ENCODE peak calls at places on chromosomes 7 and 10, in six cellular contexts. One of them, this sample, is unnamed. For H3K36me3 and H3K4me1, the result is how much of the 10 kb centered on the place peaks cover.

GRCh38 chr7:76048668-76048988 is 722 bp downstream of the MDH2 start:
- DNase-seq in upper lobe of right lung: peak
- DNase-seq in Peyer's patch: no peak
- DNase-seq in fibroblast of lung: no peak
- DNase-seq in K562: peak
- DNase-seq in colonic mucosa: peak
- DNase-seq in this sample: no peak

GRCh38 chr10:114869500-114869899 is 47.9 kb downstream of the FHIP2A start:
- DNase-seq in fibroblast of lung: peak
- DNase-seq in colonic mucosa: no peak
- DNase-seq in upper lobe of right lung: no peak
- DNase-seq in Peyer's patch: no peak
- DNase-seq in K562: no peak
- DNase-seq in this sample: no peak

GRCh38 chr7:28260969-28261368 is 80.4 kb upstream of the JAZF1 start:
- DNase-seq in colonic mucosa: no peak
- DNase-seq in K562: no peak
- DNase-seq in Peyer's patch: no peak
- DNase-seq in fibroblast of lung: no peak
- DNase-seq in upper lobe of right lung: no peak
- DNase-seq in this sample: no peak

GRCh38 chr7:13047061-13047460 is 359.6 kb downstream of the ARL4A start:
- DNase-seq in fibroblast of lung: no peak
- DNase-seq in colonic mucosa: no peak
- DNase-seq in upper lobe of right lung: no peak
- DNase-seq in Peyer's patch: no peak
- DNase-seq in K562: no peak
- DNase-seq in this sample: no peak

GRCh38 chr7:140924019-140924820 is 509 bp downstream of the BRAF start:
- DNase-seq in upper lobe of right lung: peak
- DNase-seq in Peyer's patch: peak
- DNase-seq in K562: peak
- DNase-seq in colonic mucosa: peak
- DNase-seq in fibroblast of lung: peak
- DNase-seq in this sample: no peak

GRCh38 chr10:15213461-15213861 is 45.0 kb upstream of the NMT2 start:
- DNase-seq in K562: no peak
- DNase-seq in Peyer's patch: no peak
- DNase-seq in upper lobe of right lung: no peak
- DNase-seq in fibroblast of lung: no peak
- DNase-seq in colonic mucosa: no peak
- DNase-seq in this sample: no peak

GRCh38 chr7:4638781-4639575 is 43.1 kb upstream of the FOXK1 start:
- DNase-seq in fibroblast of lung: no peak
- DNase-seq in K562: no peak
- DNase-seq in upper lobe of right lung: no peak
- DNase-seq in Peyer's patch: no peak
- DNase-seq in colonic mucosa: no peak
- DNase-seq in this sample: no peak

GRCh38 chr10:49738616-49739360 is 23.3 kb downstream of the OGDHL start:
- DNase-seq in K562: no peak
- DNase-seq in colonic mucosa: peak
- DNase-seq in Peyer's patch: no peak
- DNase-seq in fibroblast of lung: no peak
- DNase-seq in upper lobe of right lung: peak
- DNase-seq in this sample: no peak

GRCh38 chr10:85458274-85458673 is 908.3 kb downstream of the GRID1 start:
- DNase-seq in Peyer's patch: no peak
- DNase-seq in upper lobe of right lung: no peak
- DNase-seq in colonic mucosa: no peak
- DNase-seq in K562: no peak
- DNase-seq in fibroblast of lung: no peak
- DNase-seq in this sample: no peak

GRCh38 chr10:59206204-59206720 is 29.8 kb downstream of the PHYHIPL start:
- DNase-seq in upper lobe of right lung: no peak
- DNase-seq in fibroblast of lung: no peak
- DNase-seq in colonic mucosa: no peak
- DNase-seq in K562: no peak
- DNase-seq in Peyer's patch: no peak
- DNase-seq in this sample: no peak

GRCh38 chr7:490461-491291 is 29.0 kb downstream of the PDGFA start:
- DNase-seq in upper lobe of right lung: peak
- DNase-seq in K562: no peak
- DNase-seq in Peyer's patch: peak
- DNase-seq in colonic mucosa: no peak
- DNase-seq in fibroblast of lung: no peak
- DNase-seq in this sample: no peak

DNA sequence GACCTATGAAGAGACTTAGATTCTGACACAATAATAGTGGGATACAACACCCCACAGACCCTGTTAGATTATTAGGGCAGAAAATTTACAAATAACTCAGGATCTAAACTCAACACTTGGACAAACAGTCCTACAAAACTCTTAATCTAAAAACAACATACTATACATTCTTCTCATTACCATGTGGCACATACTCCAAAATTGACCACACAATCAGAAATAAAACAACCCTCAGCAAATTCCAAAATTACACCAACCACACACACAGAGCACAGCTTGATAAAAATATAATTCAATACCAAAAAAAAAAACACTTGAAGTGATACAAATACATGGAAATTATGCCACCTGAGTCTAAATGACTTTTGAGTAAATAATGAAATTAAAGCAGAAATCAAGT is 7.8 kb downstream of the ZNF680 start:
- DNase-seq in fibroblast of lung: no peak
- DNase-seq in Peyer's patch: no peak
- DNase-seq in K562: no peak
- DNase-seq in upper lobe of right lung: no peak
- DNase-seq in colonic mucosa: no peak
- DNase-seq in this sample: no peak
- H3K36me3 ChIP-seq in fibroblast of lung: under half
- H3K36me3 ChIP-seq in Peyer's patch: under half
- H3K36me3 ChIP-seq in K562: under half
- H3K36me3 ChIP-seq in upper lobe of right lung: under half
- H3K36me3 ChIP-seq in colonic mucosa: under half
- H3K36me3 ChIP-seq in this sample: under half

GRCh38 chr7:44114586-44115310 is 8.6 kb downstream of the POLD2 start:
- DNase-seq in upper lobe of right lung: no peak
- DNase-seq in colonic mucosa: no peak
- DNase-seq in Peyer's patch: no peak
- DNase-seq in K562: no peak
- DNase-seq in fibroblast of lung: no peak
- DNase-seq in this sample: no peak

GRCh38 chr7:44112231-44112996 is 8.3 kb downstream of the AEBP1 start:
- DNase-seq in colonic mucosa: no peak
- DNase-seq in upper lobe of right lung: no peak
- DNase-seq in K562: peak
- DNase-seq in fibroblast of lung: no peak
- DNase-seq in Peyer's patch: no peak
- DNase-seq in this sample: no peak

GRCh38 chr7:44111759-44112158 is 7.6 kb downstream of the AEBP1 start:
- DNase-seq in fibroblast of lung: no peak
- DNase-seq in colonic mucosa: no peak
- DNase-seq in K562: no peak
- DNase-seq in upper lobe of right lung: no peak
- DNase-seq in Peyer's patch: no peak
- DNase-seq in this sample: no peak

GRCh38 chr7:44112997-44113763 is 9.0 kb downstream of the AEBP1 start:
- DNase-seq in K562: peak
- DNase-seq in Peyer's patch: no peak
- DNase-seq in colonic mucosa: no peak
- DNase-seq in fibroblast of lung: no peak
- DNase-seq in upper lobe of right lung: no peak
- DNase-seq in this sample: no peak

GRCh38 chr7:44113764-44114354 is 9.5 kb downstream of the POLD2 start:
- DNase-seq in upper lobe of right lung: no peak
- DNase-seq in colonic mucosa: no peak
- DNase-seq in fibroblast of lung: no peak
- DNase-seq in K562: no peak
- DNase-seq in Peyer's patch: no peak
- DNase-seq in this sample: no peak
- H3K27ac ChIP-seq in upper lobe of right lung: no peak
- H3K27ac ChIP-seq in colonic mucosa: no peak
- H3K27ac ChIP-seq in fibroblast of lung: no peak
- H3K27ac ChIP-seq in K562: no peak
- H3K27ac ChIP-seq in Peyer's patch: no peak
- H3K27ac ChIP-seq in this sample: no peak

GRCh38 chr10:93115661-93116383 is 42.1 kb downstream of the CYP26A1 start:
- DNase-seq in upper lobe of right lung: peak
- DNase-seq in Peyer's patch: peak
- DNase-seq in fibroblast of lung: peak
- DNase-seq in K562: peak
- DNase-seq in colonic mucosa: peak
- DNase-seq in this sample: peak
- H3K4me1 ChIP-seq in upper lobe of right lung: under half
- H3K4me1 ChIP-seq in Peyer's patch: under half
- H3K4me1 ChIP-seq in fibroblast of lung: under half
- H3K4me1 ChIP-seq in K562: under half
- H3K4me1 ChIP-seq in colonic mucosa: under half
- H3K4me1 ChIP-seq in this sample: under half

GRCh38 chr10:6230335-6230734 is 27.6 kb downstream of the PFKFB3 start:
- DNase-seq in Peyer's patch: peak
- DNase-seq in fibroblast of lung: no peak
- DNase-seq in K562: no peak
- DNase-seq in colonic mucosa: no peak
- DNase-seq in upper lobe of right lung: no peak
- DNase-seq in this sample: no peak

GRCh38 chr10:6228647-6229046 is 25.9 kb downstream of the PFKFB3 start:
- DNase-seq in fibroblast of lung: no peak
- DNase-seq in colonic mucosa: no peak
- DNase-seq in K562: no peak
- DNase-seq in upper lobe of right lung: no peak
- DNase-seq in Peyer's patch: no peak
- DNase-seq in this sample: no peak

GRCh38 chr10:6231146-6231545 is 28.4 kb downstream of the PFKFB3 start:
- DNase-seq in colonic mucosa: no peak
- DNase-seq in upper lobe of right lung: no peak
- DNase-seq in fibroblast of lung: no peak
- DNase-seq in K562: no peak
- DNase-seq in Peyer's patch: peak
- DNase-seq in this sample: no peak

GRCh38 chr10:6229290-6229689 is 26.6 kb downstream of the PFKFB3 start:
- DNase-seq in upper lobe of right lung: no peak
- DNase-seq in Peyer's patch: peak
- DNase-seq in colonic mucosa: no peak
- DNase-seq in fibroblast of lung: no peak
- DNase-seq in K562: no peak
- DNase-seq in this sample: no peak

DNA sequence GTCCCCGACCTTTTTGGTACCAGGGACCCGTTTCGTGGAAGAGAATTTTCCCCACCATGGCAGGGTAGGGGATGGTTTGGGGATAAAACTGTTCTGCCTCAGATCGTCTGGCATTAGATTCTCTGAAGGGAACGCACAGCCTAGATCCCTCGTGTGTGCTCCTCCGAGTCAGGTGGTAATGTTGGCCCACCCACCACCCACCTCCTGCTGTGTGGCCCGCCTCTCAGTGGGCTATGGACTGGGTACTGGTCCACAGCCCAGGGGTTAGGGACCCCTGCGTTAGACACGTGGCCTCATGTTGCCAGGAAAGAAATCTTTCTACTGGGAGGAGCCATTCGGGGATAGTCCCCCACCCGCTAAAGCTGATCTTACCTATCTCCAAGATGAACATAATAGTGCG is 27.0 kb downstream of the PFKFB3 start:
- DNase-seq in colonic mucosa: no peak
- DNase-seq in upper lobe of right lung: no peak
- DNase-seq in fibroblast of lung: no peak
- DNase-seq in K562: no peak
- DNase-seq in Peyer's patch: no peak
- DNase-seq in this sample: no peak
- H3K36me3 ChIP-seq in colonic mucosa: under half
- H3K36me3 ChIP-seq in upper lobe of right lung: half or more
- H3K36me3 ChIP-seq in fibroblast of lung: under half
- H3K36me3 ChIP-seq in K562: half or more
- H3K36me3 ChIP-seq in Peyer's patch: half or more
- H3K36me3 ChIP-seq in this sample: under half

GRCh38 chr7:46930336-46930735 is 651.6 kb downstream of the TNS3 start:
- DNase-seq in fibroblast of lung: peak
- DNase-seq in colonic mucosa: no peak
- DNase-seq in upper lobe of right lung: no peak
- DNase-seq in Peyer's patch: no peak
- DNase-seq in K562: no peak
- DNase-seq in this sample: no peak

GRCh38 chr7:46932656-46933424 is 649.1 kb downstream of the TNS3 start:
- DNase-seq in fibroblast of lung: peak
- DNase-seq in upper lobe of right lung: no peak
- DNase-seq in K562: no peak
- DNase-seq in Peyer's patch: no peak
- DNase-seq in colonic mucosa: peak
- DNase-seq in this sample: no peak

GRCh38 chr7:46932266-46932655 is 649.6 kb downstream of the TNS3 start:
- DNase-seq in colonic mucosa: no peak
- DNase-seq in K562: no peak
- DNase-seq in upper lobe of right lung: no peak
- DNase-seq in Peyer's patch: no peak
- DNase-seq in fibroblast of lung: no peak
- DNase-seq in this sample: no peak

GRCh38 chr7:46934198-46934825 is 647.6 kb downstream of the TNS3 start:
- DNase-seq in fibroblast of lung: peak
- DNase-seq in upper lobe of right lung: no peak
- DNase-seq in K562: no peak
- DNase-seq in colonic mucosa: no peak
- DNase-seq in Peyer's patch: no peak
- DNase-seq in this sample: no peak

GRCh38 chr7:46933596-46933995 is 648.3 kb downstream of the TNS3 start:
- DNase-seq in Peyer's patch: no peak
- DNase-seq in upper lobe of right lung: no peak
- DNase-seq in fibroblast of lung: peak
- DNase-seq in colonic mucosa: no peak
- DNase-seq in K562: no peak
- DNase-seq in this sample: no peak
- H3K27ac ChIP-seq in Peyer's patch: no peak
- H3K27ac ChIP-seq in upper lobe of right lung: no peak
- H3K27ac ChIP-seq in fibroblast of lung: no peak
- H3K27ac ChIP-seq in colonic mucosa: no peak
- H3K27ac ChIP-seq in K562: no peak
- H3K27ac ChIP-seq in this sample: no peak

DNA sequence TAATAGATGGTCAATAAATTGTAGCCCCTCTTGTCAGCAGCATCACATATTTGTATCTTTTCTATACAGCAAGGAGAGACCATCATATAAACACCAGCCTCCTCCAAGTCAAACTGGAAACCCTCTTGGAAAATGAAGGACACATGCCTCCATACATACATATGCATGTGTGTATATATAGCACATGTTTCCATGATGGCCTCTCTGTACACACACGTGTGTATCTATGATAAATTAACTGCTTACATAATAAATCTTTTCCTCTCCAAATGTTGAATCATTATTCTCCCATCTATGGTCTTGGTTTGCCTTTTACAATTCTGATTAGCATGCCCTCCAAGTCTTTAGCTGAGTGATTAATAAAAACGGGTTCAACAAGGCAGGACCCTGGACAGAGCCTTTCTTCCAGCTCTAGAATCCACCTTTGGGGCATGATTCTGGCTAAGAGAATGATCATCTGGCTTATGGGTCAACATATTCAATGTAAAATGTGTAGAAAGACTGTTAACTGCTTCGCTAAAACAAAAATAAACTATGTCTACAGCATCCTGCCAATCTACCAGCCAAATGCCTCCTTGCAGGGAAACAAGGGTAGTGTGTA is 70.1 kb downstream of the CRTAC1 start:
- DNase-seq in colonic mucosa: no peak
- DNase-seq in upper lobe of right lung: no peak
- DNase-seq in K562: no peak
- DNase-seq in fibroblast of lung: no peak
- DNase-seq in Peyer's patch: no peak
- DNase-seq in this sample: no peak
- H3K4me1 ChIP-seq in colonic mucosa: under half
- H3K4me1 ChIP-seq in upper lobe of right lung: under half
- H3K4me1 ChIP-seq in K562: under half
- H3K4me1 ChIP-seq in fibroblast of lung: under half
- H3K4me1 ChIP-seq in Peyer's patch: under half
- H3K4me1 ChIP-seq in this sample: under half

This sample was measured in iPS DF 6.9.